ENCODE peak calls at places on chromosomes 12 and 14, in six cellular contexts. J, B, Y, N, L and R are unnamed samples.

GRCh38 chr12:27705263-27705662 is 5.4 kb upstream of the MRPS35 start:
- DNase-seq in J (no peak), B (no peak), Y (no peak), N (no peak), L (no peak), R (no peak)

GRCh38 chr14:47012533-47012932 is 361.0 kb upstream of the RPL10L start:
- DNase-seq in J (no peak), B (no peak), Y (no peak), N (no peak), L (no peak), R (no peak)

GRCh38 chr12:116591608-116592115 is 32.5 kb downstream of the MAP1LC3B2 start:
- DNase-seq in J (no peak), B (peak), Y (no peak), N (no peak), L (no peak), R (no peak)

GRCh38 chr12:95259368-95259767 is 41.8 kb downstream of the VEZT start:
- DNase-seq in J (no peak), B (no peak), Y (no peak), N (no peak), L (no peak), R (no peak)

GRCh38 chr12:71236133-71236660 is 78.4 kb upstream of the TSPAN8 start:
- DNase-seq in J (no peak), B (no peak), Y (no peak), N (no peak), L (no peak), R (no peak)

GRCh38 chr12:92065018-92065499 is 80.6 kb downstream of the BTG1 start:
- DNase-seq in J (peak), B (peak), Y (no peak), N (peak), L (no peak), R (peak)

GRCh38 chr14:28375295-28375694 is 391.3 kb upstream of the FOXG1 start:
- DNase-seq in J (no peak), B (peak), Y (no peak), N (peak), L (no peak), R (no peak)

GRCh38 chr12:19430988-19431387 is 8.3 kb upstream of the AEBP2 start:
- DNase-seq in J (no peak), B (no peak), Y (no peak), N (no peak), L (no peak), R (no peak)

GRCh38 chr14:50320279-50320678 is 8.2 kb downstream of the DMAC2L start:
- DNase-seq in J (peak), B (peak), Y (no peak), N (no peak), L (peak), R (no peak)

GRCh38 chr12:39764944-39765560 is 145.4 kb upstream of the ABCD2 start:
- DNase-seq in J (no peak), B (peak), Y (no peak), N (peak), L (peak), R (no peak)

GRCh38 chr12:129241852-129242251 is 388.6 kb downstream of the GLT1D1 start:
- DNase-seq in J (no peak), B (no peak), Y (no peak), N (no peak), L (no peak), R (no peak)

GRCh38 chr14:75343914-75344313 is 65.3 kb downstream of the FOS start:
- DNase-seq in J (no peak), B (peak), Y (no peak), N (no peak), L (no peak), R (no peak)

GRCh38 chr14:89221109-89221508 is 195.9 kb downstream of the FOXN3 start:
- DNase-seq in J (no peak), B (peak), Y (no peak), N (no peak), L (no peak), R (no peak)

GRCh38 chr14:50038398-50039119 is 77.8 kb downstream of the VCPKMT start:
- DNase-seq in J (peak), B (peak), Y (peak), N (no peak), L (peak), R (peak)

GRCh38 chr12:115147916-115148315 is 463.9 kb upstream of the TBX3 start:
- DNase-seq in J (no peak), B (no peak), Y (no peak), N (no peak), L (no peak), R (no peak)

GRCh38 chr12:78271546-78271945 is 440.9 kb downstream of the NAV3 start:
- DNase-seq in J (no peak), B (peak), Y (no peak), N (no peak), L (no peak), R (no peak)

GRCh38 chr14:23177181-23177580 is 6.3 kb downstream of the SLC7A8 start:
- DNase-seq in J (no peak), B (no peak), Y (no peak), N (no peak), L (no peak), R (no peak)

GRCh38 chr12:62882140-62882539 is 52.8 kb downstream of the PPM1H start:
- DNase-seq in J (no peak), B (no peak), Y (no peak), N (no peak), L (no peak), R (no peak)

GRCh38 chr12:104060791-104061190 is 3.5 kb upstream of the HCFC2 start:
- DNase-seq in J (no peak), B (no peak), Y (no peak), N (no peak), L (no peak), R (no peak)

GRCh38 chr14:75280831-75281690 is 2.4 kb downstream of the FOS start:
- DNase-seq in J (no peak), B (no peak), Y (no peak), N (no peak), L (no peak), R (no peak)

GRCh38 chr12:47744005-47744651 is 14.6 kb downstream of the RAPGEF3 start:
- DNase-seq in J (peak), B (no peak), Y (peak), N (peak), L (peak), R (peak)

GRCh38 chr12:49975370-49975761 is 2.6 kb downstream of the AQP6 start:
- DNase-seq in J (no peak), B (no peak), Y (no peak), N (no peak), L (no peak), R (no peak)

GRCh38 chr12:52600941-52601481 is at the start of gene KRT72:
- DNase-seq in J (no peak), B (no peak), Y (no peak), N (no peak), L (no peak), R (no peak)

GRCh38 chr14:68239988-68240387 is 420.4 kb downstream of the RAD51B start:
- DNase-seq in J (no peak), B (no peak), Y (no peak), N (no peak), L (no peak), R (no peak)

GRCh38 chr14:59208224-59208814 is 19.9 kb downstream of the DAAM1 start:
- DNase-seq in J (no peak), B (peak), Y (no peak), N (no peak), L (no peak), R (no peak)

GRCh38 chr12:103503546-103504480 is 8.0 kb upstream of the C12orf42 start:
- DNase-seq in J (peak), B (no peak), Y (peak), N (no peak), L (peak), R (peak)

GRCh38 chr12:115761784-115762183 is 515.7 kb downstream of the MED13L start:
- DNase-seq in J (no peak), B (no peak), Y (no peak), N (no peak), L (no peak), R (no peak)

GRCh38 chr14:77033622-77034521 is 5.4 kb upstream of the IRF2BPL start:
- DNase-seq in J (peak), B (peak), Y (peak), N (peak), L (peak), R (peak)